ENCODE peak calls at places on chromosomes 1 and 21, in seven cellular contexts. A is activated CD4-positive, alpha-beta T cell treated with anti-CD3 and anti-CD28 coated beads, Interleukin-2, amount 50 U/mL, for 1 hour; Q is anterior cingulate cortex; Z is T-helper 2 cell; U is NCI-H2171; H is HTR-8/SVneo; D is activated CD8-positive, alpha-beta T cell treated with anti-CD3 and anti-CD28 coated beads for 36 hours. L is an unnamed sample.

GRCh38 chr1:213783898-213784297 is 203.9 kb upstream of the PROX1 start:
- DNase-seq in A (no peak), Q (no peak), Z (no peak), U (no peak), H (no peak), D (no peak), L (no peak)

GRCh38 chr1:181423301-181423918 is 59.9 kb upstream of the CACNA1E start:
- DNase-seq in A (peak), Q (no peak), Z (no peak), U (no peak), H (peak), D (peak), L (no peak)

GRCh38 chr1:223642155-223642689 is 23.3 kb downstream of the CAPN8 start:
- DNase-seq in A (no peak), Q (no peak), Z (no peak), U (no peak), H (no peak), D (no peak), L (no peak)

GRCh38 chr1:118366296-118366695 is 181.3 kb upstream of the SPAG17 start:
- DNase-seq in A (no peak), Q (no peak), Z (no peak), U (no peak), H (no peak), D (no peak), L (no peak)

GRCh38 chr1:109726007-109726406 is 14.0 kb downstream of the GSTM5 start:
- DNase-seq in A (no peak), Q (no peak), Z (no peak), U (no peak), H (no peak), D (no peak), L (no peak)

GRCh38 chr21:42160111-42160949 is 58.6 kb upstream of the ABCG1 start:
- DNase-seq in A (no peak), Q (no peak), Z (no peak), U (no peak), H (no peak), D (peak), L (peak)

GRCh38 chr1:165845992-165846748 is 18.8 kb downstream of the UCK2 start:
- DNase-seq in A (no peak), Q (no peak), Z (no peak), U (no peak), H (no peak), D (no peak), L (no peak)

GRCh38 chr21:44498965-44499560 is 40.9 kb downstream of the KRTAP10-1 start:
- DNase-seq in A (no peak), Q (no peak), Z (no peak), U (no peak), H (no peak), D (no peak), L (no peak)

GRCh38 chr1:221637641-221638041 is 104.2 kb downstream of the DUSP10 start:
- DNase-seq in A (no peak), Q (no peak), Z (no peak), U (no peak), H (no peak), D (no peak), L (no peak)

GRCh38 chr1:212970085-212970484 is 19.7 kb downstream of the VASH2 start:
- DNase-seq in A (no peak), Q (no peak), Z (no peak), U (no peak), H (no peak), D (no peak), L (peak)

L was measured in Peyer's patch.